ENCODE peak calls at places on chromosome 1, in seven cellular contexts. I is spleen; T is fibroblast of mammary gland; V is stomach; E is uterus; P is CD8-positive, alpha-beta T cell; L is cardiac muscle cell. U is an unnamed sample.

GRCh38 chr1:46687095-46687659 is 15.5 kb downstream of the TEX38 start:
- DNase-seq in I (no peak), T (peak), V (peak), E (peak), P (no peak), L (peak), U (peak)

GRCh38 chr1:232292818-232293217 is 337.1 kb downstream of the SIPA1L2 start:
- DNase-seq in I (no peak), T (no peak), V (no peak), E (no peak), P (no peak), L (no peak), U (no peak)

GRCh38 chr1:113982955-113983742 is 3.9 kb downstream of the OLFML3 start:
- DNase-seq in I (no peak), T (no peak), V (no peak), E (no peak), P (no peak), L (no peak), U (no peak)

GRCh38 chr1:156394835-156395461 is 25.9 kb downstream of the RHBG start:
- DNase-seq in I (no peak), T (no peak), V (no peak), E (no peak), P (no peak), L (no peak), U (no peak)

GRCh38 chr1:94929816-94930215 is 2.9 kb upstream of the CNN3 start:
- DNase-seq in I (no peak), T (no peak), V (no peak), E (no peak), P (no peak), L (no peak), U (no peak)

GRCh38 chr1:152870831-152871730 is 7.0 kb upstream of the SMCP start:
- DNase-seq in I (no peak), T (peak), V (no peak), E (no peak), P (no peak), L (peak), U (no peak)

GRCh38 chr1:54265126-54265525 is 65.2 kb downstream of the MRPL37 start:
- DNase-seq in I (no peak), T (no peak), V (no peak), E (no peak), P (no peak), L (no peak), U (no peak)

GRCh38 chr1:183080406-183080805 is 57.2 kb downstream of the LAMC1 start:
- DNase-seq in I (no peak), T (peak), V (no peak), E (no peak), P (no peak), L (no peak), U (no peak)

GRCh38 chr1:92478393-92478792 is 8.3 kb downstream of the GFI1 start:
- DNase-seq in I (no peak), T (no peak), V (no peak), E (no peak), P (no peak), L (no peak), U (no peak)

GRCh38 chr1:116766616-116767469 is 12.6 kb downstream of the CD2 start:
- DNase-seq in I (no peak), T (peak), V (no peak), E (no peak), P (no peak), L (no peak), U (no peak)

GRCh38 chr1:100354971-100355394 is 2.7 kb downstream of the CDC14A start:
- DNase-seq in I (no peak), T (peak), V (peak), E (no peak), P (no peak), L (peak), U (peak)

GRCh38 chr1:151989131-151989868 is 4.4 kb downstream of the S100A10 start:
- DNase-seq in I (no peak), T (peak), V (peak), E (peak), P (peak), L (peak), U (peak)

GRCh38 chr1:200895448-200895799 is 724 bp downstream of the INAVA start:
- DNase-seq in I (no peak), T (no peak), V (no peak), E (no peak), P (no peak), L (no peak), U (no peak)

GRCh38 chr1:239763850-239764249 is 327.8 kb upstream of the FMN2 start:
- DNase-seq in I (no peak), T (no peak), V (no peak), E (no peak), P (no peak), L (no peak), U (no peak)

GRCh38 chr1:221239911-221240310 is 360.7 kb downstream of the HLX start:
- DNase-seq in I (no peak), T (peak), V (no peak), E (no peak), P (no peak), L (no peak), U (no peak)

GRCh38 chr1:195173753-195174152 is 1434.5 kb downstream of the KCNT2 start:
- DNase-seq in I (no peak), T (no peak), V (no peak), E (no peak), P (no peak), L (no peak), U (no peak)
- TF ChIP-seq CTCF in I (no peak), T (no peak), V (no peak), E (no peak), P (no peak), L (no peak), U (no peak)

GRCh38 chr1:29121516-29121937 is 2.2 kb downstream of the TMEM200B start:
- DNase-seq in I (no peak), T (no peak), V (no peak), E (peak), P (no peak), L (peak), U (no peak)
- TF ChIP-seq CTCF in I (no peak), T (no peak), V (no peak), E (no peak), P (peak), L (no peak), U (no peak)

DNA sequence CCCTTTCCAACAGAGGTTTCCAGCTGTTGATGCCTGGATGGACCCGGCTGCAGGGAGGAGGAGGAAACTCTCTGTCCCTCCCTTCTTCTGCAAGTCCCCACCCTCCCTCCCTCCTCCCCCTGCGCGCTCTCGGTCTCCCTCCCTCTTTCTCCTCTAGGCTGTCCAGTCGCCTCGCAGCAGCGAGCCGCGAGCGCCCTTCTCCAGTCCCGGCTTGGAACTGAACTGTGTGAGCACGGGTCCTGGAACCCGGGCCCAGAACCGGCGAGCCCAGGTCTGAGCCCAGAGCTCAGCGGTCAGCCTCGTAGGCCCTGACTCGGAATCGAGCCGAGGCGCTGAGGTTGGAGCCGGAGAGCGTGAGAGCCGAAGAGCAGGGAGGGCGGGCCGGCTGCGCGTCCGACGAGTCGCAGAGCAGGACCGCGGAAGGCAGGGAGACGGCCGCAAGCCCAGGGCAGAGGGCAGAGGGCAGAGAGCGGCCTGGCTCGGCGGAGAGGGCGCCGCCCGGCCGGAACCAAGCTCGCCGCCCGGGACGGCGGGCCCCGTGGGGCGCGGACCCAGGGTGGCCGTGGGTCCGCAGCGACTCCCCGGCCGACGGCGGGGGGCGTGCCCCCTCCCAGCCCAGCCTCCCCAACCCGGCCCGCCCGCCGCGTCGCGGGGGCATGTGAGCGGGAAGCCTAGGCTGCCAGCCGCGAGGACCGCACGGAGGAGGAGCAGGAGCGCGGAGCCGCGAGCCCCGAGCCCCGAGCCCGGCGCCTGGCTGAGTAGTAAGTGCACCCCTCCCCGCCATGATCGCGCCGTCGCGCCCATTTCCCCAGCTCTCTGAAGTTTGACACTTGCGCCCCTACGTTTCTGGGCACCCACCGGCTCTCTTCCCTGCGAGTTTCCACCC is at the start of gene SOX13:
- DNase-seq in I (peak), T (peak), V (peak), E (peak), P (peak), L (peak), U (peak)
- TF ChIP-seq CTCF in I (no peak), T (peak), V (no peak), E (no peak), P (no peak), L (peak), U (no peak)

GRCh38 chr1:107142370-107142668 is 1.5 kb downstream of the NTNG1 start:
- DNase-seq in I (no peak), T (no peak), V (no peak), E (no peak), P (no peak), L (no peak), U (no peak)
- TF ChIP-seq CTCF in I (peak), T (no peak), V (no peak), E (no peak), P (peak), L (no peak), U (no peak)

GRCh38 chr1:8406946-8407345 is 89.0 kb downstream of the SLC45A1 start:
- DNase-seq in I (no peak), T (no peak), V (no peak), E (no peak), P (no peak), L (peak), U (no peak)
- TF ChIP-seq CTCF in I (no peak), T (no peak), V (no peak), E (no peak), P (no peak), L (no peak), U (no peak)

GRCh38 chr1:110540891-110541685 is 22.1 kb upstream of the KCNA10 start:
- DNase-seq in I (no peak), T (no peak), V (no peak), E (no peak), P (no peak), L (no peak), U (no peak)

GRCh38 chr1:110533230-110533629 is 14.3 kb upstream of the KCNA10 start:
- DNase-seq in I (no peak), T (no peak), V (no peak), E (no peak), P (no peak), L (no peak), U (no peak)

GRCh38 chr1:110538921-110539320 is 19.9 kb upstream of the KCNA10 start:
- DNase-seq in I (no peak), T (no peak), V (no peak), E (no peak), P (no peak), L (no peak), U (no peak)

GRCh38 chr1:110538082-110538481 is 19.1 kb upstream of the KCNA10 start:
- DNase-seq in I (no peak), T (no peak), V (no peak), E (no peak), P (no peak), L (no peak), U (no peak)

DNA sequence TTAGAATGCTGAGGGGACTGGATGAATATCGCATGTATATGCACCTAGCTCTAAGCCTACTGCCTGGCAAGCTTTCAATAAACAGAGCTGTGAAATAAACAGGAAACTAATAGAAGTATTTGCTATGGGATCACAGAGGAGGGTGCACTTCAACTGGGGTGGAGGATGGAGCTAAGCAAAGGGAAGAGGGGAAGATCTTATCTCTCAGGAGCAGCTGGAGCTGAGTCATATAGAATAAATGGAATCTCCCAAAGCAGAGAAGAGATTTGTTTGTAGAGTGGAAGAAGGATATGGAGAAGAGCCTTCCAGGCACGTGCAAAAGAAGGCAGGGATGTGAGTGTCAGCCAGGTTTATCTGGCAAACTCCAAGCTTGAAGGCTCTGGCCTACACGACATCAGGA is 17.0 kb upstream of the KCNA10 start:
- DNase-seq in I (no peak), T (no peak), V (no peak), E (no peak), P (no peak), L (no peak), U (no peak)
- TF ChIP-seq CTCF in I (no peak), T (no peak), V (no peak), E (no peak), P (no peak), L (no peak), U (no peak)

GRCh38 chr1:165827199-165828102 is at the start of gene UCK2:
- DNase-seq in I (peak), T (peak), V (peak), E (peak), P (peak), L (peak), U (peak)
- TF ChIP-seq CTCF in I (no peak), T (no peak), V (no peak), E (no peak), P (no peak), L (no peak), U (no peak)